ENCODE peak calls at places on chromosomes 3 and 15, in nine cellular contexts. One of them, this sample, is unnamed.

GRCh38 chr15:71780349-71780976 is 29.9 kb upstream of the NR2E3 start:
- DNase-seq in astrocyte: peak; percentile 33
- DNase-seq in colonic mucosa: no peak
- DNase-seq in PC-3: peak; percentile 74
- DNase-seq in MM.1S: peak; percentile 60
- DNase-seq in H9: peak; percentile 79
- DNase-seq in keratinocyte: no peak
- DNase-seq in fibroblast of lung: peak; percentile 84
- DNase-seq in IMR-90: peak; percentile 66
- DNase-seq in this sample: peak; percentile 85

GRCh38 chr15:100592898-100593297 is 9.1 kb downstream of the LINS1 start:
- DNase-seq in H9: no peak
- DNase-seq in astrocyte: peak; percentile 59
- DNase-seq in MM.1S: no peak
- DNase-seq in IMR-90: peak; percentile 71
- DNase-seq in fibroblast of lung: no peak
- DNase-seq in keratinocyte: no peak
- DNase-seq in PC-3: no peak
- DNase-seq in colonic mucosa: no peak
- DNase-seq in this sample: peak; percentile 77

GRCh38 chr15:93081399-93081798 is 7.6 kb downstream of the RGMA start:
- DNase-seq in IMR-90: no peak
- DNase-seq in astrocyte: no peak
- DNase-seq in PC-3: no peak
- DNase-seq in colonic mucosa: no peak
- DNase-seq in H9: no peak
- DNase-seq in fibroblast of lung: no peak
- DNase-seq in keratinocyte: no peak
- DNase-seq in MM.1S: no peak
- DNase-seq in this sample: no peak

GRCh38 chr3:99633887-99634558 is 4.4 kb upstream of the COL8A1 start:
- DNase-seq in IMR-90: no peak
- DNase-seq in colonic mucosa: no peak
- DNase-seq in astrocyte: peak; percentile 58
- DNase-seq in H9: no peak
- DNase-seq in fibroblast of lung: no peak
- DNase-seq in keratinocyte: no peak
- DNase-seq in PC-3: peak; percentile 75
- DNase-seq in MM.1S: no peak
- DNase-seq in this sample: no peak

GRCh38 chr15:57410373-57410772 is 34.1 kb downstream of the CGNL1 start:
- DNase-seq in keratinocyte: no peak
- DNase-seq in PC-3: no peak
- DNase-seq in colonic mucosa: no peak
- DNase-seq in fibroblast of lung: no peak
- DNase-seq in H9: no peak
- DNase-seq in astrocyte: no peak
- DNase-seq in IMR-90: no peak
- DNase-seq in MM.1S: no peak
- DNase-seq in this sample: no peak

GRCh38 chr3:41247590-41247989 is 48.3 kb downstream of the CTNNB1 start:
- DNase-seq in PC-3: no peak
- DNase-seq in MM.1S: no peak
- DNase-seq in astrocyte: peak; percentile 33
- DNase-seq in H9: no peak
- DNase-seq in IMR-90: no peak
- DNase-seq in fibroblast of lung: no peak
- DNase-seq in colonic mucosa: no peak
- DNase-seq in keratinocyte: no peak
- DNase-seq in this sample: no peak

GRCh38 chr3:65619391-65620298 is 419.1 kb downstream of the MAGI1 start:
- DNase-seq in PC-3: no peak
- DNase-seq in colonic mucosa: no peak
- DNase-seq in astrocyte: peak; percentile 60
- DNase-seq in H9: no peak
- DNase-seq in MM.1S: no peak
- DNase-seq in fibroblast of lung: peak; percentile 68
- DNase-seq in keratinocyte: no peak
- DNase-seq in IMR-90: peak; percentile 92
- DNase-seq in this sample: peak; percentile 53

GRCh38 chr3:181358555-181358954 is 353.2 kb upstream of the SOX2 start:
- DNase-seq in MM.1S: no peak
- DNase-seq in H9: no peak
- DNase-seq in colonic mucosa: no peak
- DNase-seq in astrocyte: peak; percentile 1
- DNase-seq in IMR-90: no peak
- DNase-seq in keratinocyte: no peak
- DNase-seq in fibroblast of lung: no peak
- DNase-seq in PC-3: no peak
- DNase-seq in this sample: no peak

GRCh38 chr3:46934067-46934466 is 42.5 kb downstream of the CCDC12 start:
- DNase-seq in fibroblast of lung: no peak
- DNase-seq in colonic mucosa: no peak
- DNase-seq in PC-3: no peak
- DNase-seq in H9: no peak
- DNase-seq in keratinocyte: no peak
- DNase-seq in MM.1S: no peak
- DNase-seq in IMR-90: no peak
- DNase-seq in astrocyte: no peak
- DNase-seq in this sample: peak; percentile 3

GRCh38 chr3:44880284-44880683 is 5.9 kb downstream of the TGM4 start:
- DNase-seq in H9: no peak
- DNase-seq in MM.1S: no peak
- DNase-seq in keratinocyte: no peak
- DNase-seq in IMR-90: peak; percentile 41
- DNase-seq in fibroblast of lung: no peak
- DNase-seq in colonic mucosa: no peak
- DNase-seq in astrocyte: no peak
- DNase-seq in PC-3: no peak
- DNase-seq in this sample: no peak

GRCh38 chr15:83379574-83379973 is 67.6 kb upstream of the SH3GL3 start:
- DNase-seq in IMR-90: no peak
- DNase-seq in keratinocyte: no peak
- DNase-seq in H9: peak; percentile 39
- DNase-seq in fibroblast of lung: no peak
- DNase-seq in MM.1S: no peak
- DNase-seq in colonic mucosa: no peak
- DNase-seq in astrocyte: no peak
- DNase-seq in PC-3: peak; percentile 97
- DNase-seq in this sample: peak; percentile 13

GRCh38 chr3:126200534-126200933 is 20.1 kb upstream of the ALDH1L1 start:
- DNase-seq in IMR-90: no peak
- DNase-seq in PC-3: no peak
- DNase-seq in MM.1S: no peak
- DNase-seq in astrocyte: no peak
- DNase-seq in colonic mucosa: no peak
- DNase-seq in fibroblast of lung: no peak
- DNase-seq in H9: no peak
- DNase-seq in keratinocyte: no peak
- DNase-seq in this sample: no peak

GRCh38 chr15:69857686-69858391 is 239.9 kb downstream of the TLE3 start:
- DNase-seq in MM.1S: no peak
- DNase-seq in IMR-90: no peak
- DNase-seq in PC-3: no peak
- DNase-seq in colonic mucosa: no peak
- DNase-seq in fibroblast of lung: no peak
- DNase-seq in astrocyte: no peak
- DNase-seq in keratinocyte: no peak
- DNase-seq in H9: no peak
- DNase-seq in this sample: no peak

GRCh38 chr3:172537521-172538158 is 14.4 kb upstream of the TNFSF10 start:
- DNase-seq in MM.1S: no peak
- DNase-seq in IMR-90: no peak
- DNase-seq in PC-3: no peak
- DNase-seq in colonic mucosa: no peak
- DNase-seq in fibroblast of lung: no peak
- DNase-seq in astrocyte: no peak
- DNase-seq in H9: no peak
- DNase-seq in keratinocyte: no peak
- DNase-seq in this sample: no peak

GRCh38 chr3:107315136-107315535 is 62.1 kb upstream of the CCDC54 start:
- DNase-seq in astrocyte: peak; percentile 18
- DNase-seq in IMR-90: peak; percentile 5
- DNase-seq in keratinocyte: no peak
- DNase-seq in colonic mucosa: no peak
- DNase-seq in MM.1S: no peak
- DNase-seq in fibroblast of lung: peak; percentile 4
- DNase-seq in H9: no peak
- DNase-seq in PC-3: no peak
- DNase-seq in this sample: peak; percentile 42

GRCh38 chr15:67409175-67409574 is 111.8 kb upstream of the C15orf61 start:
- DNase-seq in astrocyte: no peak
- DNase-seq in IMR-90: no peak
- DNase-seq in MM.1S: no peak
- DNase-seq in fibroblast of lung: no peak
- DNase-seq in colonic mucosa: no peak
- DNase-seq in PC-3: no peak
- DNase-seq in H9: no peak
- DNase-seq in keratinocyte: no peak
- DNase-seq in this sample: no peak

GRCh38 chr3:179526989-179527391 is 35.7 kb upstream of the ACTL6A start:
- DNase-seq in PC-3: peak; percentile 44
- DNase-seq in fibroblast of lung: peak; percentile 85
- DNase-seq in keratinocyte: no peak
- DNase-seq in MM.1S: no peak
- DNase-seq in H9: peak; percentile 74
- DNase-seq in IMR-90: peak; percentile 84
- DNase-seq in astrocyte: peak; percentile 69
- DNase-seq in colonic mucosa: peak; percentile 48
- DNase-seq in this sample: peak; percentile 62

GRCh38 chr3:181610083-181610972 is 101.4 kb upstream of the SOX2 start:
- DNase-seq in H9: no peak
- DNase-seq in PC-3: no peak
- DNase-seq in astrocyte: peak; percentile 25
- DNase-seq in IMR-90: no peak
- DNase-seq in MM.1S: no peak
- DNase-seq in fibroblast of lung: no peak
- DNase-seq in colonic mucosa: no peak
- DNase-seq in keratinocyte: no peak
- DNase-seq in this sample: no peak

GRCh38 chr3:94862703-94863102 is 799.8 kb downstream of the NSUN3 start:
- DNase-seq in H9: no peak
- DNase-seq in astrocyte: no peak
- DNase-seq in colonic mucosa: no peak
- DNase-seq in fibroblast of lung: no peak
- DNase-seq in PC-3: peak; percentile 59
- DNase-seq in keratinocyte: no peak
- DNase-seq in IMR-90: no peak
- DNase-seq in MM.1S: peak; percentile 64
- DNase-seq in this sample: peak; percentile 27

GRCh38 chr3:65331730-65332129 is 643.9 kb upstream of the ADAMTS9 start:
- DNase-seq in astrocyte: no peak
- DNase-seq in fibroblast of lung: no peak
- DNase-seq in PC-3: peak; percentile 10
- DNase-seq in H9: no peak
- DNase-seq in IMR-90: no peak
- DNase-seq in keratinocyte: no peak
- DNase-seq in MM.1S: no peak
- DNase-seq in colonic mucosa: no peak
- DNase-seq in this sample: no peak

GRCh38 chr3:37989821-37990480 is 635 bp upstream of the VILL start:
- DNase-seq in H9: no peak
- DNase-seq in colonic mucosa: no peak
- DNase-seq in keratinocyte: no peak
- DNase-seq in MM.1S: no peak
- DNase-seq in fibroblast of lung: no peak
- DNase-seq in PC-3: no peak
- DNase-seq in IMR-90: no peak
- DNase-seq in astrocyte: no peak
- DNase-seq in this sample: no peak
- H3K4me1 ChIP-seq in H9: no peaks in the 10 kb centered on the region
- H3K4me1 ChIP-seq in colonic mucosa: peaks cover 28% of the 10 kb centered on the region
- H3K4me1 ChIP-seq in keratinocyte: peaks cover 19% of the 10 kb centered on the region
- H3K4me1 ChIP-seq in MM.1S: peaks cover 9% of the 10 kb centered on the region
- H3K4me1 ChIP-seq in fibroblast of lung: peaks cover 2% of the 10 kb centered on the region
- H3K4me1 ChIP-seq in PC-3: peaks cover 41% of the 10 kb centered on the region
- H3K4me1 ChIP-seq in IMR-90: peaks cover 2% of the 10 kb centered on the region
- H3K4me1 ChIP-seq in astrocyte: peaks cover 6% of the 10 kb centered on the region
- H3K4me1 ChIP-seq in this sample: peaks cover 8% of the 10 kb centered on the region

DNA sequence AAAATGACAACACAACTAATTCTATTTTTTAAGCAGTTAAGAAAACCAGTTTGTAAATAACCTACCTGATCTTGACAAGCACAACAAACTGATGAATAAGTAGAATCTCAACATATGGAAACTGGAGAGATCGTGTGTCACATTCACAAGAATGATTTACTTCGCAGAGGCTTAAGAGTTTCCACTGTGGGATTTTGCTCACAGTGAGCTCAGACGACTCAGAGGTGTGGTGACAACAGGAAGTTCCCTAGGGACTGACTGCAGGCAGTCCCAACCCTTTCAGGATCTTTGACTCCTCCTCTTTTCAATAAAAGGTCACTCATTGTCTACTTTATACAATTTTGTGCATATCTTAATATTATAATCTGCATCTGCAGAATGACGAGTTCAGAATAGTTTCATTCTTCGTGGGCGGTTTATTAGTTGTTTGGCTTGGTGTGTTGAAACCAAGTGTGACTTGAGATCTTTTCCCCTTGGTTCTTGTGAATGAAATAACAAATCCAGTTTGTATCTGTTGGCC is at the start of gene LIPH:
- DNase-seq in MM.1S: no peak
- DNase-seq in IMR-90: peak; percentile 30
- DNase-seq in keratinocyte: no peak
- DNase-seq in H9: no peak
- DNase-seq in PC-3: peak; percentile 75
- DNase-seq in astrocyte: peak; percentile 23
- DNase-seq in fibroblast of lung: no peak
- DNase-seq in colonic mucosa: peak; percentile 78
- DNase-seq in this sample: peak; percentile 27
- H3K9ac ChIP-seq in MM.1S: no peak within 1 kb of the TSS
- H3K9ac ChIP-seq in IMR-90: no peak within 1 kb of the TSS
- H3K9ac ChIP-seq in keratinocyte: peak within 1 kb of the TSS; percentile 13
- H3K9ac ChIP-seq in H9: no peak within 1 kb of the TSS
- H3K9ac ChIP-seq in PC-3: peak within 1 kb of the TSS; percentile 21
- H3K9ac ChIP-seq in astrocyte: no peak within 1 kb of the TSS
- H3K9ac ChIP-seq in fibroblast of lung: no peak within 1 kb of the TSS
- H3K9ac ChIP-seq in colonic mucosa: no peak within 1 kb of the TSS
- H3K9ac ChIP-seq in this sample: no peak within 1 kb of the TSS

DNA sequence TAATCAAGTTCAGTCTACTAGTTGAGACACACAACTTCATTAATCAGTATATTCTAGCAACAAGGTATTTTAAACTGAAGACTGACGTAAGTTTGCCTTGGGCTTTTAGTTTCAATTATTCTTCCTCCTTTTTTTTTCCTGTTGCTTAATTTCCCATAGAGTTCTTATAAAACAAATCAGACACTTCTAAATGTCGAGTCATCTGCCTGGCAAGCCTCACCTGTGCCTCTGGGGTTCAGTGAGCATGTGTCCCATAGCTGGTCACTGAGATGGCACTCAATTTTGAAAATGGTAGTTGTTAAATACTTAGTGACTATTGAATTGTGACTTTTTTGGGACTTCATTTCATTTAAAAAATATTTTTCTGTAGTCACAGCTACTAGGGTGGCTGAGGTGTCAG is 27.4 kb downstream of the NKIRAS1 start:
- DNase-seq in IMR-90: no peak
- DNase-seq in MM.1S: no peak
- DNase-seq in keratinocyte: no peak
- DNase-seq in H9: no peak
- DNase-seq in colonic mucosa: no peak
- DNase-seq in fibroblast of lung: no peak
- DNase-seq in astrocyte: no peak
- DNase-seq in PC-3: no peak
- DNase-seq in this sample: no peak
- H3K4me1 ChIP-seq in IMR-90: no peaks in the 10 kb centered on the region
- H3K4me1 ChIP-seq in MM.1S: peaks cover 13% of the 10 kb centered on the region
- H3K4me1 ChIP-seq in keratinocyte: peaks cover 2% of the 10 kb centered on the region
- H3K4me1 ChIP-seq in H9: no peaks in the 10 kb centered on the region
- H3K4me1 ChIP-seq in colonic mucosa: no peaks in the 10 kb centered on the region
- H3K4me1 ChIP-seq in fibroblast of lung: no peaks in the 10 kb centered on the region
- H3K4me1 ChIP-seq in astrocyte: no peaks in the 10 kb centered on the region
- H3K4me1 ChIP-seq in PC-3: peaks cover 8% of the 10 kb centered on the region
- H3K4me1 ChIP-seq in this sample: no peaks in the 10 kb centered on the region

GRCh38 chr3:16178628-16178988 is 4.1 kb downstream of the GALNT15 start:
- DNase-seq in keratinocyte: no peak
- DNase-seq in astrocyte: no peak
- DNase-seq in fibroblast of lung: no peak
- DNase-seq in IMR-90: no peak
- DNase-seq in MM.1S: no peak
- DNase-seq in H9: no peak
- DNase-seq in colonic mucosa: no peak
- DNase-seq in PC-3: no peak
- DNase-seq in this sample: no peak
- H3K9ac ChIP-seq in keratinocyte: no peak overlapping the region
- H3K9ac ChIP-seq in astrocyte: no peak overlapping the region
- H3K9ac ChIP-seq in fibroblast of lung: no peak overlapping the region
- H3K9ac ChIP-seq in IMR-90: peak overlapping the region; percentile 31
- H3K9ac ChIP-seq in MM.1S: no peak overlapping the region
- H3K9ac ChIP-seq in H9: no peak overlapping the region
- H3K9ac ChIP-seq in colonic mucosa: no peak overlapping the region
- H3K9ac ChIP-seq in PC-3: no peak overlapping the region
- H3K9ac ChIP-seq in this sample: peak overlapping the region; percentile 88

This sample was measured in adipocyte.